ENCODE peak calls at places on chromosome 14, in four cellular contexts. J is WERI-Rb-1, F is left ventricle myocardium inferior, I is aorta. Y is an unnamed sample. For H3K27me3, the result is how much of the 10 kb centered on the place peaks cover.

GRCh38 chr14:23174266-23174665 is 9.2 kb downstream of the SLC7A8 start:
- DNase-seq in J (no peak), F (no peak), I (no peak), Y (no peak)

GRCh38 chr14:36423430-36423829 is 96.6 kb downstream of the NKX2-1 start:
- DNase-seq in F (no peak), J (no peak), I (no peak), Y (no peak)

GRCh38 chr14:36941783-36942521 is 230.5 kb downstream of the SLC25A21 start:
- DNase-seq in F (peak), J (peak), I (peak), Y (no peak)

GRCh38 chr14:60250318-60251035 is 1.5 kb downstream of the PPM1A start:
- DNase-seq in I (no peak), J (peak), F (no peak), Y (no peak)

GRCh38 chr14:72558721-72559120 is 335.2 kb downstream of the DPF3 start:
- DNase-seq in I (no peak), F (no peak), J (no peak), Y (no peak)

GRCh38 chr14:94562941-94563883 is 2.0 kb downstream of the SERPINA4 start:
- DNase-seq in J (no peak), I (no peak), F (no peak), Y (no peak)

GRCh38 chr14:65170318-65170717 is 68.0 kb upstream of the MAX start:
- DNase-seq in I (no peak), J (no peak), F (no peak), Y (no peak)

GRCh38 chr14:56487090-56487667 is 92.4 kb upstream of the TMEM260 start:
- DNase-seq in I (no peak), F (no peak), J (no peak), Y (no peak)

GRCh38 chr14:31000629-31001338 is 24.7 kb upstream of the AP4S1 start:
- DNase-seq in F (no peak), I (no peak), J (no peak), Y (no peak)

GRCh38 chr14:32657081-32657480 is 281.6 kb upstream of the NPAS3 start:
- DNase-seq in J (no peak), F (no peak), I (peak), Y (no peak)

GRCh38 chr14:22882529-22883190 is 362 bp upstream of the REM2 start:
- DNase-seq in J (peak), F (no peak), I (no peak), Y (no peak)

GRCh38 chr14:45128963-45129629 is 5.2 kb downstream of the FKBP3 start:
- DNase-seq in J (no peak), I (no peak), F (no peak), Y (no peak)

GRCh38 chr14:22536853-22537338 is 52.1 kb downstream of the DAD1 start:
- DNase-seq in I (peak), F (no peak), J (no peak), Y (no peak)

GRCh38 chr14:92321701-92322100 is 1.3 kb upstream of the SLC24A4 start:
- DNase-seq in J (no peak), F (no peak), I (no peak), Y (no peak)
- H3K27me3 ChIP-seq in J (under half), F (half or more), I (under half), Y (under half)

GRCh38 chr14:103169954-103170353 is 46.7 kb downstream of the TNFAIP2 start:
- DNase-seq in J (no peak), F (no peak), I (no peak), Y (no peak)
- H3K27me3 ChIP-seq in J (under half), F (under half), I (under half), Y (under half)

GRCh38 chr14:105411017-105411941 is 8.3 kb upstream of the MTA1 start:
- DNase-seq in J (peak), F (peak), I (peak), Y (no peak)
- H3K27me3 ChIP-seq in J (under half), F (under half), I (under half), Y (under half)

DNA sequence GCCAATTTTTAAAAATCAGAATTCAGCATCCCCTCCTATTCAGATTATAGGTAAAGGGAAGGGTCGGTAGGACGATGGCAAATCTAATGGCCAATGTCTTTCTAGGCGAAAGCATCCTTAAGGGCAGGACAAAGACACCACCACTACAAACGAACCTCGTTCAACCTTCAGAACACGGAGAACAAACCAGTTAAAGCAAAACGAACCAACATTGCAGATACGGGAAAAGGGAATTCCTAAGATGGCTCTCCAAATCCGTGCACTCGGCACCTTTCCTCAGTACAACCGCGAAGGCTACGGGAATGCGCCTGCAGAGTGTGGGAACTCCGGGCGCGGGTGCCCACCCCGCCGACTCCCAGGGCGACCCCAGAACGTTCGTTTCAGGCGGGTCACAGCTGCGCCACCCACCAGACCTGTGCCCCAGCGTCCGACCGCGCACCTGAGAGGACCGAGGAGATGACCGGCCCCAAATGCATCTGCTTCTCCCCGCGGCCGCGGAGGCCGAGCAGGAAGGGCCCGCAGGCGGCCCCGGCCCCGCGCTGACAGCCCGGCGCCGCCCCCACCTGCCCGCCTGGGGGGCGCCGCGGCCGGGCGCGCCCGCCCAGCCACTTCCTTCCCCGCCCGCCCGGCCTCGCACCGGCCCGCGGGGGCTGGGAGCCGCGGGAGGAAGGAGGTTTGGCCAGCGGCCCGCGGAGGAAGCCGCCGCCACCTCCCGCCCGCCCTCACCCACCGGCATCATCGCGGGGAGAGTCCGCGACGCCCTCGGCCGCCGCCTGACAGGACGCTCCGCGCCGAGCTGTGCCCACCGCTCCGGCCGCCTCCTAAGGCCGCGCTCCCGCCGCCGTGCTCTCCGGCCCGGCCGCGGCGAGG is 571 bp downstream of the PPP1R13B start:
- DNase-seq in J (peak), I (no peak), F (peak), Y (no peak)
- H3K27me3 ChIP-seq in J (under half), I (under half), F (under half), Y (under half)

GRCh38 chr14:26204362-26204953 is 393.4 kb downstream of the NOVA1 start:
- DNase-seq in F (no peak), I (no peak), J (no peak), Y (no peak)

GRCh38 chr14:26204954-26205479 is 392.8 kb downstream of the NOVA1 start:
- DNase-seq in J (peak), F (peak), I (peak), Y (no peak)

GRCh38 chr14:26199599-26200370 is 398.0 kb downstream of the NOVA1 start:
- DNase-seq in F (no peak), I (no peak), J (no peak), Y (no peak)

GRCh38 chr14:26199096-26199495 is 398.7 kb downstream of the NOVA1 start:
- DNase-seq in I (no peak), F (no peak), J (no peak), Y (no peak)

GRCh38 chr14:26200675-26201074 is 397.2 kb downstream of the NOVA1 start:
- DNase-seq in J (no peak), I (no peak), F (no peak), Y (no peak)
- H3K27me3 ChIP-seq in J (under half), I (under half), F (under half), Y (under half)

Y was measured in esophagus squamous epithelium.